ENCODE peak calls at places on chromosomes 5 and 9, in ten cellular contexts. F, W, B, O, K, L, V, D, H and N are unnamed samples. For H3K9me3, the result is how much of the 10 kb centered on the place peaks cover.

GRCh38 chr5:53126514-53126913 is 17.0 kb upstream of the MOCS2 start:
- DNase-seq in F (no peak), D (no peak), H (no peak), K (no peak), W (no peak), O (no peak), L (no peak), B (no peak), V (no peak), N (no peak)

GRCh38 chr9:126523621-126524111 is 90.1 kb upstream of the LMX1B start:
- DNase-seq in K (no peak), D (no peak), H (no peak), V (no peak), W (no peak), L (no peak), B (no peak), O (no peak), F (no peak), N (no peak)

GRCh38 chr5:149963722-149964121 is 3.2 kb downstream of the SLC26A2 start:
- DNase-seq in F (no peak), L (peak), K (no peak), B (no peak), D (no peak), H (no peak), O (no peak), V (no peak), W (no peak), N (no peak)

GRCh38 chr9:33637881-33638280 is 113.8 kb downstream of the ANKRD18B start:
- DNase-seq in F (no peak), W (no peak), D (no peak), H (no peak), K (no peak), B (no peak), V (no peak), L (no peak), O (no peak), N (no peak)

GRCh38 chr9:90948156-90948555 is 146.5 kb downstream of the SYK start:
- DNase-seq in H (no peak), B (no peak), F (no peak), K (no peak), V (no peak), O (no peak), L (peak), D (no peak), W (no peak), N (no peak)

GRCh38 chr5:34480810-34481528 is 175.2 kb upstream of the RAI14 start:
- DNase-seq in L (no peak), B (no peak), W (no peak), D (no peak), V (no peak), K (no peak), H (no peak), O (no peak), F (no peak), N (no peak)

GRCh38 chr9:86353591-86354047 is 591 bp downstream of the TUT7 start:
- DNase-seq in D (no peak), L (peak), V (peak), O (peak), H (peak), W (peak), K (no peak), B (no peak), F (peak), N (no peak)

GRCh38 chr9:69190086-69190865 is 16.2 kb downstream of the TJP2 start:
- DNase-seq in V (peak), F (no peak), O (no peak), H (no peak), L (no peak), W (peak), B (no peak), D (no peak), K (no peak), N (no peak)

GRCh38 chr5:175735701-175736100 is 77.8 kb downstream of the HRH2 start:
- DNase-seq in F (no peak), L (no peak), H (no peak), O (no peak), K (no peak), V (no peak), W (no peak), B (no peak), D (no peak), N (no peak)

GRCh38 chr5:36614657-36615308 is 8.4 kb downstream of the SLC1A3 start:
- DNase-seq in H (no peak), O (no peak), L (no peak), V (no peak), D (no peak), K (no peak), F (no peak), W (no peak), B (no peak), N (no peak)
- H3K27ac ChIP-seq in H (no peak), O (peak), L (no peak), V (no peak), D (peak), K (peak), F (peak), W (no peak), B (no peak), N (no peak)

GRCh38 chr9:101403886-101404285 is 5.2 kb downstream of the ZNF189 start:
- DNase-seq in H (no peak), K (no peak), V (no peak), F (no peak), W (no peak), O (no peak), D (no peak), L (no peak), B (no peak), N (no peak)

GRCh38 chr9:101409079-101409477 is 10.4 kb downstream of the ZNF189 start:
- DNase-seq in D (no peak), V (no peak), F (no peak), B (no peak), K (no peak), W (no peak), L (no peak), O (no peak), H (no peak), N (no peak)

DNA sequence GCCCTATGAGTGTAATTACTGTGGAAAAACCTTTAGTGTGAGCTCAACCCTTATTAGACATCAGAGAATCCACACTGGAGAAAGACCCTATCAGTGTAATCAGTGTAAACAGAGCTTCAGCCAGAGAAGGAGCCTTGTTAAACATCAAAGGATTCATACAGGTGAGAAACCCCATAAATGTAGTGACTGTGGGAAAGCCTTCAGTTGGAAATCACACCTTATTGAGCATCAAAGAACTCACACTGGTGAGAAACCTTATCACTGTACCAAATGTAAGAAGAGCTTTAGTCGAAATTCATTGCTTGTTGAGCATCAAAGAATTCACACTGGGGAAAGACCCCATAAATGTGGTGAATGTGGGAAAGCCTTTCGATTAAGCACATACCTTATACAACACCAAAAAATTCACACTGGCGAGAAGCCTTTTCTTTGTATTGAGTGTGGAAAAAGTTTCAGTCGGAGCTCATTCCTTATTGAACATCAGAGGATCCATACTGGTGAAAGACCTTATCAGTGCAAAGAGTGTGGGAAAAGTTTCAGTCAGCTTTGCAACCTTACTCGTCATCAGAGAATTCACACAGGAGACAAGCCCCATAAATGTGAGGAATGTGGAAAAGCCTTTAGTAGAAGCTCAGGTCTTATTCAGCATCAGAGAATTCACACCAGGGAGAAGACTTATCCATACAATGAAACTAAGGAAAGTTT is 9.9 kb downstream of the ZNF189 start:
- DNase-seq in L (no peak), B (no peak), H (no peak), K (no peak), O (no peak), V (no peak), D (no peak), W (no peak), F (no peak), N (no peak)
- H3K9me3 ChIP-seq in L (half or more), B (half or more), H (half or more), K (half or more), O (under half), V (under half), D (half or more), W (under half), F (under half), N (under half)

DNA sequence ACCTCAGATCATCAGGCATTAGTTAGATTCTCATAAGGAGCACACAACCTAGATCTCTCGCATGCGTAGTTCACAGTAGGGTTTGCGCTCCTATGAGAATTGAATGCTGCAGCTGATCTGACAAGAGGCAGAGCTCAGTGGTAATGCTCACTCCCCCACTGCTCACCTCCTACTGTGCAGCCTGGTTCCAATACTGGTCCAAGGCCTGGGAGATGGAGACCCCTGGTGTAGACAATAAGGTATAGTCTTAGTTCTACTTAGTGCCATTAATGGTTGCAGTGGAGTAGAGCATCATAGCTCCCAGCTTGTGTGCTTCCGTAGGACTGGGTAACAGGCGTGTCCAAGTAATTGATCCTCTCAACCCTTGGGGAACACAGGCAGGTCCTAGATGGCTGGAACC is 70.4 kb upstream of the ANKRD55 start:
- DNase-seq in L (no peak), V (peak), D (no peak), O (no peak), B (no peak), W (no peak), K (no peak), F (no peak), H (no peak), N (no peak)
- TF ChIP-seq CTCF in L (no peak), V (no peak), D (no peak), O (no peak), B (no peak), W (peak), K (no peak), F (no peak), H (no peak), N (no peak)

GRCh38 chr5:22926574-22926973 is 73.4 kb upstream of the CDH12 start:
- DNase-seq in B (no peak), L (no peak), K (no peak), F (no peak), D (no peak), W (no peak), O (no peak), H (no peak), V (no peak), N (no peak)
- H3K27ac ChIP-seq in B (no peak), L (no peak), K (no peak), F (no peak), D (no peak), W (no peak), O (no peak), H (no peak), V (no peak), N (no peak)

DNA sequence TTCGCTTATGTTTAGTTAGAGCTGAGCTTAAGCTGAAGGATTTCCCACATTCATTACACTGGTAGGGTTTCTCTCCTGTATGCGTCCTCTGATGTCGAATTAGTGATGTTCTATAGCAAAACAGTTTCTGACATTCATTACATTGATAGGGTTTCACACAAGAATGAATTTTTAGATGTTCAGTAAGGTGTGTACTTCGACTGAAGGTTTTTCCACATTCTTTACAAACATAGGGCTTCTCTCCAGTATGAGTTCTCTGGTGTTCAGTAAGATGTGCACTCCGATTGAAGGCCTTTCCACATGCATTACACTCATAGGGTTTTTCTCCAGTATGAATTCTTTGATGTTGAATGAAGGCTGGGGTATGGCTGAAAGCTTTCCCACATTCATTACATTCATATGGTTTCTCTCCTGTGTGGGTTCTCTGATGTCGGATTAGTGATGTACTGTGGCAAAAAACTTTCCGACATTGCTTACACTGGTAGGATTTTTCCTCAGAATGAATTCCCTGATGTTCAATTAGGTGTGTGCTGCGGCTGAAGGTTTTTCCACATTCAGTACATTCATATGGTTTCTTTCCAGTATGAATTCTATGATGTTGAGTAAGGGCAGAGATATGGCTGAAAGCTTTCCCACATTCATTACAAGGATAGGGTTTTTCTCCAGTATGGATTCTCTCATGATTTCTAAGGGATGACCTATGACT is 14.6 kb downstream of the ZNF883 start:
- DNase-seq in W (no peak), K (no peak), V (no peak), B (no peak), D (no peak), L (no peak), H (no peak), O (no peak), F (no peak), N (no peak)
- H3K9me3 ChIP-seq in W (half or more), K (half or more), V (under half), B (half or more), D (half or more), L (half or more), H (half or more), O (half or more), F (under half), N (under half)

GRCh38 chr9:128205296-128205944 is 2.2 kb downstream of the DNM1 start:
- DNase-seq in W (no peak), L (no peak), O (no peak), K (no peak), D (no peak), H (no peak), V (no peak), F (no peak), B (no peak), N (no peak)

GRCh38 chr9:128204858-128205257 is 1.7 kb downstream of the DNM1 start:
- DNase-seq in K (no peak), O (peak), D (no peak), H (no peak), L (no peak), F (no peak), V (no peak), W (no peak), B (no peak), N (no peak)

GRCh38 chr9:128202648-128203023 is 543 bp upstream of the DNM1 start:
- DNase-seq in L (no peak), O (no peak), W (no peak), D (no peak), F (no peak), H (no peak), V (no peak), B (no peak), K (no peak), N (no peak)

GRCh38 chr9:128203024-128203841 is at the start of gene DNM1:
- DNase-seq in F (peak), B (no peak), L (peak), D (peak), O (peak), H (no peak), W (no peak), K (peak), V (peak), N (peak)

GRCh38 chr9:128203842-128204551 is 818 bp downstream of the DNM1 start:
- DNase-seq in V (no peak), D (peak), W (no peak), L (no peak), H (no peak), B (no peak), K (peak), F (peak), O (peak), N (no peak)
- TF ChIP-seq CTCF in V (no peak), D (no peak), W (no peak), L (no peak), H (no peak), B (no peak), K (no peak), F (no peak), O (peak), N (no peak)

GRCh38 chr9:110047232-110047954 is 160.6 kb downstream of the C9orf152 start:
- DNase-seq in V (no peak), O (no peak), D (no peak), K (no peak), H (no peak), B (no peak), W (no peak), L (no peak), F (no peak), N (no peak)

GRCh38 chr9:110040788-110041187 is 167.2 kb downstream of the C9orf152 start:
- DNase-seq in L (no peak), V (no peak), F (no peak), O (no peak), B (no peak), W (peak), K (no peak), D (no peak), H (no peak), N (no peak)

GRCh38 chr9:110036286-110036685 is 171.7 kb downstream of the C9orf152 start:
- DNase-seq in O (no peak), H (no peak), L (no peak), B (no peak), K (no peak), W (no peak), F (no peak), D (no peak), V (no peak), N (no peak)

GRCh38 chr9:110041452-110041851 is 166.5 kb downstream of the C9orf152 start:
- DNase-seq in O (no peak), W (no peak), V (no peak), D (no peak), F (no peak), K (no peak), H (no peak), L (no peak), B (no peak), N (no peak)
- H3K27ac ChIP-seq in O (no peak), W (no peak), V (no peak), D (peak), F (no peak), K (peak), H (peak), L (peak), B (peak), N (no peak)

GRCh38 chr5:141413540-141414069 is 818 bp downstream of the PCDHGA10 start:
- DNase-seq in O (no peak), D (no peak), V (no peak), B (no peak), W (no peak), L (no peak), K (no peak), F (no peak), H (no peak), N (no peak)

GRCh38 chr5:141411575-141411974 is 1.2 kb upstream of the PCDHGA10 start:
- DNase-seq in O (no peak), F (no peak), W (no peak), V (no peak), L (no peak), H (no peak), D (no peak), K (no peak), B (no peak), N (no peak)

GRCh38 chr5:141412853-141413539 is at the start of gene PCDHGA10:
- DNase-seq in D (no peak), K (no peak), B (no peak), L (peak), O (peak), V (peak), F (peak), H (no peak), W (peak), N (no peak)

DNA sequence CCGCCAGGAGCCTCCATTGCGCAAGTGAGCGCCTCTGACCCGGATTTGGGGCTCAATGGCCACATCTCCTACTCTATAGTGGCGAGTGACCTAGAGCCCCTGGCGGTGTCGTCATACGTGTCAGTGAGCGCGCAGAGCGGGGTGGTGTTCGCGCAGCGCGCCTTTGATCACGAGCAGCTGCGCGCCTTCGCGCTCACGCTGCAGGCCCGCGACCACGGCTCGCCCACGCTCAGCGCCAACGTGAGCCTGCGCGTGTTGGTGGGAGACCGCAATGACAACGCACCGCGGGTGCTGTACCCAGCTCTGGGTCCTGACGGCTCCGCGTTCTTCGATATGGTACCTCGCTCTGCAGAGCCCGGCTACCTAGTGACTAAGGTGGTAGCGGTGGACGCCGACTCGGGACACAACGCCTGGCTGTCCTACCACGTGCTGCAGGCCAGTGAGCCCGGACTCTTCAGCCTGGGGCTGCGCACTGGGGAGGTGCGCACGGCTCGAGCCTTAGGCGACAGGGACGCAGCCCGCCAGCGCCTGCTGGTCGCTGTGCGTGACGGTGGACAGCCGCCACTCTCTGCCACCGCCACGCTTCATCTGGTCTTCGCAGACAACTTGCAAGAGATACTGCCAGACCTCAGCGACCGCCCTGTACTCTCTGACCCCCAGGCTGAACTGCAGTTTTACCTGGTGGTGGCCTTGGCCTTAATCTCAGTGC is 1.9 kb downstream of the PCDHGB6 start:
- DNase-seq in O (no peak), K (no peak), B (no peak), D (no peak), V (no peak), W (no peak), L (no peak), F (no peak), H (no peak), N (no peak)
- H3K9me3 ChIP-seq in O (under half), K (half or more), B (half or more), D (half or more), V (under half), W (under half), L (under half), F (under half), H (half or more), N (under half)